ENCODE peak calls at places on chromosomes 16 and 17, in five cellular contexts. H is H9, T is IMR-90, F is trophoblast cell, L is H1. D is an unnamed sample.

GRCh38 chr16:20401475-20402016 is 3.0 kb downstream of the PDILT start:
- DNase-seq in F (no peak), L (no peak), T (no peak), H (no peak), D (no peak)

GRCh38 chr16:82888616-82889015 is 261.8 kb downstream of the CDH13 start:
- DNase-seq in T (peak), L (no peak), F (no peak), H (no peak), D (no peak)

GRCh38 chr17:27578718-27579085 is 52.3 kb upstream of the LGALS9 start:
- DNase-seq in L (no peak), F (peak), T (peak), H (no peak), D (no peak)

GRCh38 chr16:2981899-2982250 is 1.6 kb upstream of the PKMYT1 start:
- DNase-seq in L (no peak), T (no peak), F (no peak), H (no peak), D (no peak)

GRCh38 chr17:73824321-73824720 is 180.1 kb upstream of the SDK2 start:
- DNase-seq in H (no peak), F (no peak), L (no peak), T (no peak), D (no peak)

GRCh38 chr16:83066881-83067280 is 440.1 kb downstream of the CDH13 start:
- DNase-seq in T (no peak), F (no peak), H (no peak), L (no peak), D (no peak)

GRCh38 chr16:69171325-69172095 is 15.5 kb upstream of the SNTB2 start:
- DNase-seq in T (peak), H (no peak), F (peak), L (no peak), D (no peak)

GRCh38 chr17:81192386-81193050 is 26.5 kb upstream of the AATK start:
- DNase-seq in F (peak), L (no peak), H (no peak), T (no peak), D (no peak)

GRCh38 chr16:10635367-10636021 is 55.1 kb upstream of the EMP2 start:
- DNase-seq in H (no peak), L (no peak), F (no peak), T (no peak), D (no peak)

GRCh38 chr17:35879748-35880654 is at the start of gene CCL5:
- DNase-seq in F (peak), L (no peak), T (peak), H (no peak), D (no peak)

GRCh38 chr16:14449334-14449733 is 180.7 kb downstream of the PARN start:
- DNase-seq in H (no peak), F (no peak), L (no peak), T (no peak), D (no peak)

GRCh38 chr16:11136600-11136999 is 119.4 kb downstream of the SOCS1 start:
- DNase-seq in L (no peak), F (no peak), T (no peak), H (peak), D (no peak)

GRCh38 chr16:3577302-3577752 is at the start of gene NLRC3:
- DNase-seq in T (no peak), L (no peak), F (no peak), H (no peak), D (no peak)

GRCh38 chr16:28543072-28543471 is 4.3 kb upstream of the NUPR1 start:
- DNase-seq in F (peak), T (no peak), H (no peak), L (no peak), D (no peak)

GRCh38 chr17:29557085-29557697 is 9.6 kb downstream of the ABHD15 start:
- DNase-seq in T (peak), L (no peak), H (no peak), F (peak), D (no peak)

GRCh38 chr16:17591655-17592405 is 121.1 kb upstream of the XYLT1 start:
- DNase-seq in T (no peak), H (no peak), F (peak), L (no peak), D (no peak)

GRCh38 chr16:14042706-14043105 is 28.4 kb upstream of the MRTFB start:
- DNase-seq in T (no peak), F (no peak), L (no peak), H (no peak), D (no peak)

GRCh38 chr17:47776330-47777197 is 43.5 kb downstream of the TBX21 start:
- DNase-seq in F (peak), L (no peak), H (peak), T (peak), D (no peak)

GRCh38 chr16:4006441-4006989 is 109.7 kb downstream of the ADCY9 start:
- DNase-seq in H (no peak), L (no peak), F (no peak), T (peak), D (no peak)

GRCh38 chr16:48366165-48367093 is 18.8 kb downstream of the SIAH1 start:
- DNase-seq in L (no peak), H (peak), F (peak), T (peak), D (no peak)

GRCh38 chr17:17321356-17322025 is 18.3 kb downstream of the NT5M start:
- DNase-seq in L (no peak), H (no peak), F (no peak), T (no peak), D (no peak)

GRCh38 chr17:2077040-2077439 is 22.1 kb downstream of the HIC1 start:
- DNase-seq in T (no peak), H (no peak), F (no peak), L (no peak), D (no peak)

GRCh38 chr17:79515110-79515509 is 95.7 kb downstream of the RBFOX3 start:
- DNase-seq in H (no peak), L (no peak), T (no peak), F (no peak), D (no peak)

GRCh38 chr16:55475919-55476318 is 3.1 kb upstream of the MMP2 start:
- DNase-seq in L (no peak), F (no peak), T (no peak), H (no peak), D (no peak)

GRCh38 chr17:50274142-50274944 is at the start of gene TMEM92:
- DNase-seq in T (no peak), L (peak), H (peak), F (peak), D (peak)

GRCh38 chr17:50360716-50361115 is 12.3 kb downstream of the MRPL27 start:
- DNase-seq in F (no peak), H (no peak), T (no peak), L (no peak), D (no peak)

GRCh38 chr17:48429156-48429555 is 858 bp downstream of the SKAP1 start:
- DNase-seq in H (no peak), F (no peak), T (no peak), L (no peak), D (no peak)

GRCh38 chr17:73623247-73623646 is 21.0 kb downstream of the SDK2 start:
- DNase-seq in T (no peak), H (no peak), F (no peak), L (no peak), D (no peak)

GRCh38 chr16:89895482-89896250 is 22.3 kb downstream of the TCF25 start:
- DNase-seq in H (no peak), T (no peak), L (no peak), F (no peak), D (no peak)

GRCh38 chr17:8621585-8621984 is 8.9 kb downstream of the MYH10 start:
- DNase-seq in T (peak), F (peak), H (no peak), L (no peak), D (no peak)

DNA sequence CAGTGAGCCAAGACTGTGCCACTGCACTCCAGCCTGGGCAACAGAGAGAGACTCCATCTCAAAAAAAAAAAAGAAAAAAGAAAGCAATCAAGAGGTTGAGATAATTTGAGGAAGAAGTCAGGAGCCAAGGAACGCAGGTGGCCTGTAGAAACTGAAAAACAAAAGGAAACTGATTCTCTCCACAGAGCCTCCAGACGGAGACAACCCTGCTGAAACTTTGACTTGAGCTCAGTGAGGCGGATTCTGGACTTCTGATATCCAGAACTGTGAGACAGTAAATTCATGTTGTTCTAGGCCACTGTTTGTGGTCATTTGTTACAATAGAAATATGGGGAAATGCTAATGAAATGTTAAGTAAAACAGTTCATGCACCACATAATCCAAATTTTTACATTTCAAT is 5.3 kb downstream of the MBTPS1 start:
- DNase-seq in F (no peak), L (no peak), T (no peak), H (no peak), D (no peak)
- H4K91ac ChIP-seq in F (no peak), L (no peak), T (no peak), H (no peak), D (no peak)

DNA sequence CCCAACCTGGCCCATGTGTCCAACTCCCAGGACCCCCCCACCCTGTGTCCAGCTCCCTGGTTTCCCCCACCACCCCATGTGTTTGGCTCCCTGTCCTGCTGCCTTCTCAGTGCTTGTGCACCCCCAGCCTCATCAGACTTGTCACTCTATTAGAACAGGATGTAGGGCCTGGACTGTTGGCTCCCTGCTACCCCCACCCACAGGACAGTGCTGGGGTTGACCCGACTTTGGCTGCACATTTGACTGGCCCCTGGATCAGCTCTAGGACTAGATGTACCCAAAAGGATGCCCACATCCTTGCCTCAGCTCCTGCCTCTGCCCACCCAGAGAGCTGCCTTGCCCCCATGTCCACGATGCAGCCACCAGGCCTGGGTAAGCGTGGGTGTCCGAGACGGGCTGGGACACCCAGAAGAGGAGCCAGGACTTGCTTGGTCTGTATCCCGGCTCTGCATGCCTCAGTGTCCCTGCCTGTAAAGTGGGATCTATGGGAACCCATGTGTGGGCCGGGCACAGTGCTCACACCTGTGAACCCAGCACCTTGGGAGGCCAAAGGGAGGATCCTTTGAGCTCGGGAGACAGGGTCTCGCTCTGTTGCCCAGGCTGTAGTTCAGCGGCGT is 1.5 kb upstream of the CCDC57 start:
- DNase-seq in T (no peak), F (no peak), H (no peak), L (no peak), D (no peak)
- H4K91ac ChIP-seq in T (peak), F (no peak), H (no peak), L (no peak), D (no peak)

GRCh38 chr16:87435399-87436224 is 43.5 kb downstream of the MAP1LC3B start:
- DNase-seq in L (no peak), T (peak), F (no peak), H (no peak), D (no peak)
- H4K91ac ChIP-seq in L (peak), T (peak), F (no peak), H (no peak), D (no peak)

DNA sequence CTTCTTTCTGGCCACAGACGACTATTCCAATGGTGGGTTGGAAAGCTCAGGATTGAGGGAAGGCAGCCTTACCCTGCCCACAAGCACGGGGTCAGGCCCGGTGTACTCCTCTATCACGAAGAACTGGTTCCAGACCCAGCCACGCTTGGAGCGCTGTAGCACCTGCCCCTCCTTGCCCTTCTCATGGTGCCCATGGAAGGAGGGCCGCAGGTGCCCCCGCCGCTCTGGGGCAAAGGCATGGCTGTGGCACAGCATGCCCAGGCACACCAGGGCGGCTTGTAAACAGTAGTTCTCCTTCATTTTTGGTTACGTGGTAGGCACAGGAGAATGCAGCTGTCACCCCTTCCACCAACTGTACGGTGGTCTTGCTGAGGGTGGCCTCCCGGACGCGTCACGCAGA is 117.3 kb downstream of the CDH11 start:
- DNase-seq in T (no peak), F (no peak), H (no peak), L (no peak), D (no peak)
- H4K91ac ChIP-seq in T (no peak), F (no peak), H (no peak), L (no peak), D (no peak)

DNA sequence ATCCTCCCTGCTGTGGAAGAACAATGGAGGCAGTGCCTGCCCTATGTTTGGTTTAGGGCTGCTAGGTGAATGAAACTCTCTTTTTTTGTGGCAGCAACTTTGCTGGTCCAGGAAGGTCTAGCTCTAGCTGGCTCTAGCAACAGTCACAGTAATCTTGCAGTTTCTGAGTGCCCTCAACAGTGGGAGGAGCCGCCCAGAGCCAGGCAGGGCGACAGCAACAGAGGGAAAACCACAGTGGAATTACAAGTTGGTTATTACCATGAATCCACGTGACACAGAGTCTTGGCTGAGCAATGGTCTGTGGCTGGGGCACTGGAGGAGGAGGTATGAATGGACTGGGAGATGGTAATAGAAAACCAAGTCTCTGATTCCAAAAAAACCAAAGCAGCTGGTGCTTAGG is 10.3 kb downstream of the HSPB9 start:
- DNase-seq in H (no peak), F (no peak), L (no peak), T (peak), D (no peak)
- H4K91ac ChIP-seq in H (no peak), F (no peak), L (no peak), T (no peak), D (no peak)

GRCh38 chr17:14738652-14738988 is 437.7 kb downstream of the HS3ST3B1 start:
- DNase-seq in H (no peak), L (no peak), T (no peak), F (no peak), D (no peak)
- H4K91ac ChIP-seq in H (no peak), L (no peak), T (peak), F (peak), D (no peak)

D was measured in neuronal stem cell.